ENCODE peak calls at places on chromosomes 7 and 10, in ten cellular contexts. One of them, this sample, is unnamed.

GRCh38 chr7:131238260-131238940 is 89.3 kb upstream of the MKLN1 start:
- DNase-seq in PC-9: no peak
- DNase-seq in breast epithelium: no peak
- DNase-seq in AG04449: no peak
- DNase-seq in fibroblast of pulmonary artery: peak; percentile 69
- DNase-seq in A549: peak; percentile 87
- DNase-seq in naive thymus-derived CD4-positive, alpha-beta T cell: no peak
- DNase-seq in transverse colon: no peak
- DNase-seq in AG09309: peak; percentile 40
- DNase-seq in AG10803: peak; percentile 77
- DNase-seq in this sample: no peak

GRCh38 chr7:139131622-139132021 is 22.1 kb upstream of the ZC3HAV1 start:
- DNase-seq in PC-9: no peak
- DNase-seq in breast epithelium: no peak
- DNase-seq in AG04449: no peak
- DNase-seq in fibroblast of pulmonary artery: no peak
- DNase-seq in A549: no peak
- DNase-seq in naive thymus-derived CD4-positive, alpha-beta T cell: no peak
- DNase-seq in transverse colon: no peak
- DNase-seq in AG09309: no peak
- DNase-seq in AG10803: no peak
- DNase-seq in this sample: no peak

GRCh38 chr7:37481154-37481553 is 32.5 kb upstream of the ELMO1 start:
- DNase-seq in PC-9: no peak
- DNase-seq in breast epithelium: no peak
- DNase-seq in AG04449: no peak
- DNase-seq in fibroblast of pulmonary artery: no peak
- DNase-seq in A549: no peak
- DNase-seq in naive thymus-derived CD4-positive, alpha-beta T cell: no peak
- DNase-seq in transverse colon: no peak
- DNase-seq in AG09309: no peak
- DNase-seq in AG10803: no peak
- DNase-seq in this sample: no peak

GRCh38 chr10:24723386-24723787 is 300 bp downstream of the ARHGAP21 start:
- DNase-seq in PC-9: no peak
- DNase-seq in breast epithelium: no peak
- DNase-seq in AG04449: no peak
- DNase-seq in fibroblast of pulmonary artery: peak; percentile 31
- DNase-seq in A549: no peak
- DNase-seq in naive thymus-derived CD4-positive, alpha-beta T cell: peak; percentile 20
- DNase-seq in transverse colon: peak; percentile 39
- DNase-seq in AG09309: no peak
- DNase-seq in AG10803: peak; percentile 41
- DNase-seq in this sample: peak; percentile 39

GRCh38 chr7:36533717-36534116 is 144.1 kb downstream of the ANLN start:
- DNase-seq in PC-9: no peak
- DNase-seq in breast epithelium: no peak
- DNase-seq in AG04449: no peak
- DNase-seq in fibroblast of pulmonary artery: no peak
- DNase-seq in A549: no peak
- DNase-seq in naive thymus-derived CD4-positive, alpha-beta T cell: no peak
- DNase-seq in transverse colon: no peak
- DNase-seq in AG09309: no peak
- DNase-seq in AG10803: no peak
- DNase-seq in this sample: no peak

GRCh38 chr7:99387912-99388311 is 13.4 kb downstream of the ARPC1B start:
- DNase-seq in PC-9: no peak
- DNase-seq in breast epithelium: no peak
- DNase-seq in AG04449: no peak
- DNase-seq in fibroblast of pulmonary artery: no peak
- DNase-seq in A549: no peak
- DNase-seq in naive thymus-derived CD4-positive, alpha-beta T cell: no peak
- DNase-seq in transverse colon: no peak
- DNase-seq in AG09309: no peak
- DNase-seq in AG10803: no peak
- DNase-seq in this sample: no peak

GRCh38 chr7:138797715-138798320 is at the start of the genes ATP6V0A4 and TMEM213:
- DNase-seq in PC-9: no peak
- DNase-seq in breast epithelium: no peak
- DNase-seq in AG04449: no peak
- DNase-seq in fibroblast of pulmonary artery: no peak
- DNase-seq in A549: no peak
- DNase-seq in naive thymus-derived CD4-positive, alpha-beta T cell: no peak
- DNase-seq in transverse colon: no peak
- DNase-seq in AG09309: no peak
- DNase-seq in AG10803: no peak
- DNase-seq in this sample: no peak

GRCh38 chr10:123772645-123773508 is 106.7 kb downstream of the GPR26 start:
- DNase-seq in PC-9: no peak
- DNase-seq in breast epithelium: no peak
- DNase-seq in AG04449: no peak
- DNase-seq in fibroblast of pulmonary artery: no peak
- DNase-seq in A549: no peak
- DNase-seq in naive thymus-derived CD4-positive, alpha-beta T cell: no peak
- DNase-seq in transverse colon: no peak
- DNase-seq in AG09309: no peak
- DNase-seq in AG10803: no peak
- DNase-seq in this sample: no peak

GRCh38 chr10:132140167-132140925 is 46.4 kb upstream of the DPYSL4 start:
- DNase-seq in PC-9: no peak
- DNase-seq in breast epithelium: no peak
- DNase-seq in AG04449: no peak
- DNase-seq in fibroblast of pulmonary artery: no peak
- DNase-seq in A549: no peak
- DNase-seq in naive thymus-derived CD4-positive, alpha-beta T cell: no peak
- DNase-seq in transverse colon: no peak
- DNase-seq in AG09309: no peak
- DNase-seq in AG10803: no peak
- DNase-seq in this sample: no peak

GRCh38 chr7:50355817-50356178 is 51.3 kb downstream of the IKZF1 start:
- DNase-seq in PC-9: no peak
- DNase-seq in breast epithelium: no peak
- DNase-seq in AG04449: no peak
- DNase-seq in fibroblast of pulmonary artery: no peak
- DNase-seq in A549: no peak
- DNase-seq in naive thymus-derived CD4-positive, alpha-beta T cell: no peak
- DNase-seq in transverse colon: no peak
- DNase-seq in AG09309: no peak
- DNase-seq in AG10803: no peak
- DNase-seq in this sample: no peak

GRCh38 chr7:18140943-18141342 is 113.3 kb upstream of the PRPS1L1 start:
- DNase-seq in PC-9: no peak
- DNase-seq in breast epithelium: no peak
- DNase-seq in AG04449: no peak
- DNase-seq in fibroblast of pulmonary artery: no peak
- DNase-seq in A549: no peak
- DNase-seq in naive thymus-derived CD4-positive, alpha-beta T cell: no peak
- DNase-seq in transverse colon: no peak
- DNase-seq in AG09309: no peak
- DNase-seq in AG10803: no peak
- DNase-seq in this sample: no peak

GRCh38 chr7:103660455-103661371 is 214.7 kb upstream of the SLC26A5 start:
- DNase-seq in PC-9: no peak
- DNase-seq in breast epithelium: no peak
- DNase-seq in AG04449: no peak
- DNase-seq in fibroblast of pulmonary artery: peak; percentile 34
- DNase-seq in A549: peak; percentile 75
- DNase-seq in naive thymus-derived CD4-positive, alpha-beta T cell: no peak
- DNase-seq in transverse colon: no peak
- DNase-seq in AG09309: no peak
- DNase-seq in AG10803: peak; percentile 26
- DNase-seq in this sample: no peak
- H3K4me3 ChIP-seq in PC-9: no peak overlapping the region
- H3K4me3 ChIP-seq in breast epithelium: no peak overlapping the region
- H3K4me3 ChIP-seq in AG04449: no peak overlapping the region
- H3K4me3 ChIP-seq in fibroblast of pulmonary artery: no peak overlapping the region
- H3K4me3 ChIP-seq in A549: no peak overlapping the region
- H3K4me3 ChIP-seq in naive thymus-derived CD4-positive, alpha-beta T cell: no peak overlapping the region
- H3K4me3 ChIP-seq in transverse colon: no peak overlapping the region
- H3K4me3 ChIP-seq in AG09309: no peak overlapping the region
- H3K4me3 ChIP-seq in AG10803: no peak overlapping the region
- H3K4me3 ChIP-seq in this sample: no peak overlapping the region

DNA sequence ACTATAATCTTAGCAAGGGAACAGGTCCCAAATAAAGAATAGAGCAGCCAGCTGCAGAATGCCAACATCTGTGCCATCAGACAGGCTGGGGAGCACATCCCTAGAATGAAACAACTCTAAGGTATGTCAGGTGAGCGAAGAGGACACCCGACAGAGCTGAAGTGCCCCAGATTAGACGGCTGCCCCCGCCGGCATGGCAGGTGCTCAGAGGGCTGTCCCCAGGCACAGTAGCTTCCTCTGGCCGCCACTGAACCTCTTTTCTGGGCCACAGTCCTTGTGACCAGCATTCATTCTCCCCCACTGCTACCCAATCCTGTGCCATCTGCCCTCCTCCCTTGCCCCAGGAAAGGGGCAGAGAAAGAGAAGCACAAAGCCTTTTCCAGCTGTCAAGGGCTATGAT is 41.7 kb downstream of the RGS10 start:
- DNase-seq in PC-9: no peak
- DNase-seq in breast epithelium: no peak
- DNase-seq in AG04449: no peak
- DNase-seq in fibroblast of pulmonary artery: no peak
- DNase-seq in A549: no peak
- DNase-seq in naive thymus-derived CD4-positive, alpha-beta T cell: no peak
- DNase-seq in transverse colon: no peak
- DNase-seq in AG09309: no peak
- DNase-seq in AG10803: no peak
- DNase-seq in this sample: no peak
- H3K4me3 ChIP-seq in PC-9: no peak overlapping the region
- H3K4me3 ChIP-seq in breast epithelium: no peak overlapping the region
- H3K4me3 ChIP-seq in AG04449: no peak overlapping the region
- H3K4me3 ChIP-seq in fibroblast of pulmonary artery: no peak overlapping the region
- H3K4me3 ChIP-seq in A549: no peak overlapping the region
- H3K4me3 ChIP-seq in naive thymus-derived CD4-positive, alpha-beta T cell: no peak overlapping the region
- H3K4me3 ChIP-seq in transverse colon: no peak overlapping the region
- H3K4me3 ChIP-seq in AG09309: no peak overlapping the region
- H3K4me3 ChIP-seq in AG10803: no peak overlapping the region
- H3K4me3 ChIP-seq in this sample: no peak overlapping the region

GRCh38 chr7:152522551-152522950 is 86.7 kb upstream of the KMT2C start:
- DNase-seq in PC-9: no peak
- DNase-seq in breast epithelium: no peak
- DNase-seq in AG04449: no peak
- DNase-seq in fibroblast of pulmonary artery: peak; percentile 61
- DNase-seq in A549: no peak
- DNase-seq in naive thymus-derived CD4-positive, alpha-beta T cell: no peak
- DNase-seq in transverse colon: no peak
- DNase-seq in AG09309: no peak
- DNase-seq in AG10803: peak; percentile 34
- DNase-seq in this sample: no peak
- H3K4me3 ChIP-seq in PC-9: no peak overlapping the region
- H3K4me3 ChIP-seq in breast epithelium: peak overlapping the region; percentile 54
- H3K4me3 ChIP-seq in AG04449: no peak overlapping the region
- H3K4me3 ChIP-seq in fibroblast of pulmonary artery: peak overlapping the region; percentile 32
- H3K4me3 ChIP-seq in A549: no peak overlapping the region
- H3K4me3 ChIP-seq in naive thymus-derived CD4-positive, alpha-beta T cell: no peak overlapping the region
- H3K4me3 ChIP-seq in transverse colon: peak overlapping the region; percentile 1
- H3K4me3 ChIP-seq in AG09309: no peak overlapping the region
- H3K4me3 ChIP-seq in AG10803: peak overlapping the region; percentile 33
- H3K4me3 ChIP-seq in this sample: no peak overlapping the region

DNA sequence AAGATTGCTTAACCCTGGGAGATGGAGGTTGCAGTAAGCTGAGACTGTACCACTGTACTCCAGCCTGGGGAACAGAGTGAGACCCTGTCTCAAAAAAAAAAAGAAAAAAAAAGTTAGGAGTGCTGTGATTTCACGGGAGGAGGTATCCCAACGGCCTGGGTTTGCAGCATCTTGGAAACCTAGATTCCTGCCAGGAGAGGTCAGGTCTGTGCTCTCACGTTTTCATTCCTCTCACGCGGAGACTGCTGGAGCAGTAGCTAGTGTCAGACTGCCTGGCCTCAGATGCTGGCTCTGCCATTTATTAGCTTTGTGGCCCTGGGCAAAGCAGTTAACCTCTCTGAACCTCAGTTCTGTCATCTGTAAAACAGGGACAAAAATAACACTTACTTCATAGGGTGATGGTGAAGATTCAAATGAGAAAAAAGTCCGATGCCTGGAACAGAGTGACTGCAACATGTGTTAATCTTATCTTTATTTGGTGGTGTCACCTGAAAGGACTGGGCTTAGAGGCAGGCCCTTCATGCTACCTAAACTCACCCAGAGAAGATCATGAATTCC is 94.9 kb downstream of the GAD2 start:
- DNase-seq in PC-9: no peak
- DNase-seq in breast epithelium: no peak
- DNase-seq in AG04449: no peak
- DNase-seq in fibroblast of pulmonary artery: no peak
- DNase-seq in A549: peak; percentile 18
- DNase-seq in naive thymus-derived CD4-positive, alpha-beta T cell: no peak
- DNase-seq in transverse colon: no peak
- DNase-seq in AG09309: no peak
- DNase-seq in AG10803: no peak
- DNase-seq in this sample: no peak
- H3K4me3 ChIP-seq in PC-9: no peak overlapping the region
- H3K4me3 ChIP-seq in breast epithelium: no peak overlapping the region
- H3K4me3 ChIP-seq in AG04449: no peak overlapping the region
- H3K4me3 ChIP-seq in fibroblast of pulmonary artery: no peak overlapping the region
- H3K4me3 ChIP-seq in A549: no peak overlapping the region
- H3K4me3 ChIP-seq in naive thymus-derived CD4-positive, alpha-beta T cell: no peak overlapping the region
- H3K4me3 ChIP-seq in transverse colon: no peak overlapping the region
- H3K4me3 ChIP-seq in AG09309: no peak overlapping the region
- H3K4me3 ChIP-seq in AG10803: no peak overlapping the region
- H3K4me3 ChIP-seq in this sample: no peak overlapping the region

GRCh38 chr7:106962751-106963150 is 81.8 kb upstream of the PRKAR2B start:
- DNase-seq in PC-9: no peak
- DNase-seq in breast epithelium: no peak
- DNase-seq in AG04449: no peak
- DNase-seq in fibroblast of pulmonary artery: no peak
- DNase-seq in A549: no peak
- DNase-seq in naive thymus-derived CD4-positive, alpha-beta T cell: no peak
- DNase-seq in transverse colon: no peak
- DNase-seq in AG09309: no peak
- DNase-seq in AG10803: no peak
- DNase-seq in this sample: no peak
- H3K4me3 ChIP-seq in PC-9: no peak overlapping the region
- H3K4me3 ChIP-seq in breast epithelium: no peak overlapping the region
- H3K4me3 ChIP-seq in AG04449: no peak overlapping the region
- H3K4me3 ChIP-seq in fibroblast of pulmonary artery: no peak overlapping the region
- H3K4me3 ChIP-seq in A549: no peak overlapping the region
- H3K4me3 ChIP-seq in naive thymus-derived CD4-positive, alpha-beta T cell: no peak overlapping the region
- H3K4me3 ChIP-seq in transverse colon: no peak overlapping the region
- H3K4me3 ChIP-seq in AG09309: no peak overlapping the region
- H3K4me3 ChIP-seq in AG10803: no peak overlapping the region
- H3K4me3 ChIP-seq in this sample: no peak overlapping the region